ENCODE peak calls at places on chromosome 16, in five cellular contexts. Z, T, A, Y and X are unnamed samples.

GRCh38 chr16:4663756-4664465 is 29.5 kb upstream of the NUDT16L1 start:
- DNase-seq in Y (no peak), Z (no peak), T (no peak), A (no peak), X (peak; percentile 35)

GRCh38 chr16:68640972-68641371 is 4.1 kb upstream of the CDH3 start:
- DNase-seq in A (peak; percentile 14), T (no peak), Z (no peak), Y (no peak), X (no peak)

GRCh38 chr16:85190572-85190971 is 78.3 kb upstream of the CIBAR2 start:
- DNase-seq in Z (no peak), T (no peak), Y (no peak), A (no peak), X (no peak)

GRCh38 chr16:85220125-85220839 is 108.0 kb upstream of the CIBAR2 start:
- DNase-seq in Y (no peak), A (peak; percentile 79), Z (no peak), T (peak; percentile 85), X (no peak)

GRCh38 chr16:27237229-27238015 is 31.1 kb downstream of the NSMCE1 start:
- DNase-seq in T (no peak), Y (no peak), Z (no peak), A (peak; percentile 32), X (no peak)

GRCh38 chr16:28532940-28533647 is 5.7 kb downstream of the NUPR1 start:
- DNase-seq in T (no peak), A (no peak), Z (no peak), Y (no peak), X (no peak)

GRCh38 chr16:86355114-86355513 is 155.2 kb upstream of the FOXF1 start:
- DNase-seq in Y (no peak), T (peak; percentile 55), Z (no peak), A (peak; percentile 48), X (no peak)

GRCh38 chr16:69019811-69020210 is 85.6 kb upstream of the HAS3 start:
- DNase-seq in Z (no peak), Y (no peak), T (no peak), A (no peak), X (no peak)

GRCh38 chr16:51982715-51983680 is 563.9 kb downstream of the TOX3 start:
- DNase-seq in Y (peak; percentile 66), Z (peak; percentile 42), A (peak; percentile 78), T (peak; percentile 78), X (peak; percentile 76)

GRCh38 chr16:21626659-21627277 is 25.6 kb downstream of the IGSF6 start:
- DNase-seq in Z (no peak), T (peak; percentile 88), Y (no peak), A (peak; percentile 95), X (no peak)

DNA sequence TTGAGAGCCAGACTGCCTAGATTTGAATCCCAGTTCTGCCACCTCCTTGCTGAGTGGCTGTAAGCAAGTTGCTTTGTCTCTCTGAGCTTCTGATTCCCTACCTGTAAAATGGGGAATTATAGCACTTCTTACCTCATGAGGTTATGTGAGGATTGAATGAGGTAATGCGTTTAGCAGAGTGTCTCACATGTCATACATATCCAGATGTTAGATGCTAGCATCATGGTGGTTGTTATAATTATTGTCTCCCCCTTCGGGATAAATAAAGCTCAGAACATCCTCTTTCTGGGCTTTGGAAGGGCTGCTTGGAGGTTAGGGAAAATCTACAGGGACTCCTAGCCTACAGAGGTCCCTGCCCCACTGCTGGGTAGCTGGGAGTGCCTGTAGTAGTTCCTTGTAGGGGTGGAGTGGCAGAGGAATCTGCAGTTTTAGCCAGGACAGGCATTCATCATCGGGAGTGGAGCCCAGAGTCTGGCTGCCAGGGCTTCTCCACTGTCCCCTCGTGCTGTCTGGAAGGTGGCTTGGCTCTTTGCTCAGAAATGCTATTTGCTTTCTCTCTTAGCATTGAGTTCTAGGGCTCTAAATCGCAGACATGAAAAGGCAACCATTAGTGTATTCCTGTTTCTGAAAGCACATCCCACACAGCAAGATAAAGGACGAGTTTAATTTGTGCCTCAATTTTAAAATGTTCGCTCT is 137.9 kb upstream of the CACNG3 start:
- DNase-seq in T (no peak), A (no peak), Y (no peak), Z (no peak), X (no peak)
- H4K8ac ChIP-seq in T (no peak overlapping the region), A (no peak overlapping the region), Y (no peak overlapping the region), Z (no peak overlapping the region), X (no peak overlapping the region)

DNA sequence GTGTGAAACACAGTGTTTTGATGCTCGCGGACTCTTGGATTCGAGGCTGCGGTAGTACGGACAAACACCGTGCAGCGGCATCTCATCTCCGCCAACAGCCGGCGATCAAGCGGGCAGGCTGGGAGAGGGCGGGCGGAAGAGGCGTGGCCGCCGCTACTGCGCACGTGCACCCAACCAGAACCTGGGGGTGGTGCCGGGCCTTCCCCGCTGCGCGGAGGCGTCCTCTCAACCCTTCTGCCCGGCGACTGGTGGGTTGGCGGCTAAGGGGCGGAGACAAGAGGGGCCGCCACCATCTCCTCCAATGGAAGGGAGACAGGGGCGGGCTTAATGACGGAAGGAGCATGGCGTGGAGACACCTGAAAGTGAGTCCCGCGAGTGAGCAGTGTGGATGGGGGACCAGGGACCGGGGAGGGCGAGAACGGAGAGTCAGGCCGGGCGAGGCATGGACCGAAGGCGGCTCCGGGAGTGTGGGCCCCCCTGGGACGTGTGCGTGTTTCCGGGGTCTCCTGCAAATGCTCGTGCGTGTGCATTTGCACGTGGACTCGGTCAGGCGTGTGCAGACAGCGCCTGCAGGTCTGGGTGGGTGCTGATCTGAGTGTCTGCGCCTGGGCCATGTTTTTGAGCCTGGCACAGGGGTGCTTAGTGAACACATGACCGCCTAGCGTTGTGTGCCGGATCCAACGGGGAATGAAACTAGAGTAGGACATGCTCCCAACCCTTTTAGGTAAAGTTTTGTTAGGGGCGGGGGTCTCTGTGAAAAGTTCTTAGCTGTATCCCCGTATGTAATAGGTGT is at the start of gene DHODH:
- DNase-seq in A (peak; percentile 98), T (peak; percentile 96), Y (peak; percentile 93), Z (peak; percentile 99), X (peak; percentile 97)
- H4K91ac ChIP-seq in A (no peak within 1 kb of the TSS), T (no peak within 1 kb of the TSS), Y (no peak within 1 kb of the TSS), Z (no peak within 1 kb of the TSS), X (no peak within 1 kb of the TSS)

GRCh38 chr16:19874026-19874425 is 10.6 kb downstream of the GPRC5B start:
- DNase-seq in Z (no peak), T (no peak), A (no peak), Y (no peak), X (no peak)

GRCh38 chr16:19872179-19872863 is 12.3 kb downstream of the GPRC5B start:
- DNase-seq in A (no peak), Z (no peak), T (no peak), Y (no peak), X (no peak)

GRCh38 chr16:19874816-19875546 is 9.7 kb downstream of the GPRC5B start:
- DNase-seq in Y (no peak), T (no peak), A (no peak), Z (no peak), X (no peak)

GRCh38 chr16:19872935-19873334 is 11.7 kb downstream of the GPRC5B start:
- DNase-seq in Z (no peak), A (no peak), T (no peak), Y (no peak), X (no peak)

GRCh38 chr16:19871721-19872120 is 12.9 kb downstream of the GPRC5B start:
- DNase-seq in T (no peak), Z (no peak), A (no peak), Y (no peak), X (no peak)
- H2BK5ac ChIP-seq in T (no peak overlapping the region), Z (no peak overlapping the region), A (no peak overlapping the region), Y (peak overlapping the region; percentile 20), X (no peak overlapping the region)

GRCh38 chr16:676565-677297 is 1.3 kb downstream of the RHBDL1 start:
- DNase-seq in Z (no peak), T (no peak), Y (no peak), A (no peak), X (no peak)
- H4K8ac ChIP-seq in Z (no peak overlapping the region), T (no peak overlapping the region), Y (peak overlapping the region; percentile 82), A (no peak overlapping the region), X (no peak overlapping the region)

GRCh38 chr16:66322174-66322573 is 44.3 kb upstream of the CDH5 start:
- DNase-seq in Y (no peak), A (no peak), Z (no peak), T (no peak), X (no peak)

GRCh38 chr16:66328282-66328681 is 38.2 kb upstream of the CDH5 start:
- DNase-seq in A (no peak), T (no peak), Y (no peak), Z (no peak), X (no peak)

GRCh38 chr16:66325977-66326376 is 40.5 kb upstream of the CDH5 start:
- DNase-seq in A (no peak), Z (no peak), Y (no peak), T (no peak), X (no peak)

GRCh38 chr16:66324785-66325184 is 41.7 kb upstream of the CDH5 start:
- DNase-seq in A (peak; percentile 39), T (no peak), Z (peak; percentile 71), Y (no peak), X (peak; percentile 83)

DNA sequence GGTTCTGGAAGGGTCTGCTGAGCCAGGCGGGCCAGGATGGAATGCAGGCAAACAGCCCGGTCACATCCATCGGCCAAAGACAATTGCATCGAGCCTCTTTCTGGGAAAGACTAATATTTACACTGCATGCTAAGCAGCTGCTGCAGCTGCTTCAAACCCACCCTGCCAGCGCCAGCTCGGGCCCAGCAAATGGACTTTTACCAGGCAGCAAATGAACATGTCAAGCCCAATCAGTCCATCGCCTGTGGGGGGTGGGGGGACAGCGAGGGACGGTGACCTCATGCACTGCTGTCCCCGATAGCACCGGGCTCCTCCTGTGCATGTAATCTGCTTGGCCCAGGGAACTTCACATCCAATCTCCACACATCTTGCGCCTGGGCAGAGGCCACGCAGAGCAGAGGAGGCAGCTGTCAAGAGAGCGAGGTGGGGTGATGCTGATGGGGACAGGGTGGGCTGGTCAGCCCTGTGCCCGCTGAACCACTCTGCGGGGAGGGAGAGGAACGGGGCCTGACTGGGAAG is 39.4 kb upstream of the CDH5 start:
- DNase-seq in T (no peak), Z (no peak), Y (no peak), A (no peak), X (peak; percentile 30)
- H4K91ac ChIP-seq in T (no peak overlapping the region), Z (no peak overlapping the region), Y (no peak overlapping the region), A (no peak overlapping the region), X (no peak overlapping the region)